ENCODE peak calls at places on chromosome 14, in six cellular contexts. One of them, this sample, is unnamed.

GRCh38 chr14:70514168-70515069 is 20.4 kb downstream of the ADAM20 start:
- DNase-seq in stimulated activated CD4-positive, alpha-beta T cell treated with anti-CD3 and anti-CD28 coated beads, Interleukin-1b, Interleukin-23, amount 100 ng/mL, for 1 hour: no peak
- DNase-seq in DMS 273 treated with DMSO at 0.1 percent for 48 hours: no peak
- DNase-seq in type B pancreatic cell: no peak
- DNase-seq in T follicular helper cell: no peak
- DNase-seq in activated CD8-positive, alpha-beta memory T cell treated with anti-CD3 and anti-CD28 coated beads, Interleukin-2, amount 10 ng/mL, durations not matched to agents 7 days and 5 days: peak; percentile 54
- DNase-seq in this sample: peak; percentile 18

GRCh38 chr14:51884086-51884927 is 23.9 kb downstream of the GNG2 start:
- DNase-seq in stimulated activated CD4-positive, alpha-beta T cell treated with anti-CD3 and anti-CD28 coated beads, Interleukin-1b, Interleukin-23, amount 100 ng/mL, for 1 hour: no peak
- DNase-seq in DMS 273 treated with DMSO at 0.1 percent for 48 hours: no peak
- DNase-seq in type B pancreatic cell: no peak
- DNase-seq in T follicular helper cell: no peak
- DNase-seq in activated CD8-positive, alpha-beta memory T cell treated with anti-CD3 and anti-CD28 coated beads, Interleukin-2, amount 10 ng/mL, durations not matched to agents 7 days and 5 days: no peak
- DNase-seq in this sample: peak; percentile 76

GRCh38 chr14:97458302-97459137 is 661.3 kb downstream of the VRK1 start:
- DNase-seq in stimulated activated CD4-positive, alpha-beta T cell treated with anti-CD3 and anti-CD28 coated beads, Interleukin-1b, Interleukin-23, amount 100 ng/mL, for 1 hour: peak; percentile 44
- DNase-seq in DMS 273 treated with DMSO at 0.1 percent for 48 hours: no peak
- DNase-seq in type B pancreatic cell: no peak
- DNase-seq in T follicular helper cell: peak; percentile 64
- DNase-seq in activated CD8-positive, alpha-beta memory T cell treated with anti-CD3 and anti-CD28 coated beads, Interleukin-2, amount 10 ng/mL, durations not matched to agents 7 days and 5 days: peak; percentile 93
- DNase-seq in this sample: peak; percentile 8

GRCh38 chr14:78152246-78153068 is 17.7 kb upstream of the NRXN3 start:
- DNase-seq in stimulated activated CD4-positive, alpha-beta T cell treated with anti-CD3 and anti-CD28 coated beads, Interleukin-1b, Interleukin-23, amount 100 ng/mL, for 1 hour: no peak
- DNase-seq in DMS 273 treated with DMSO at 0.1 percent for 48 hours: no peak
- DNase-seq in type B pancreatic cell: no peak
- DNase-seq in T follicular helper cell: no peak
- DNase-seq in activated CD8-positive, alpha-beta memory T cell treated with anti-CD3 and anti-CD28 coated beads, Interleukin-2, amount 10 ng/mL, durations not matched to agents 7 days and 5 days: no peak
- DNase-seq in this sample: no peak

GRCh38 chr14:33985242-33985641 is 34.4 kb upstream of the EGLN3 start:
- DNase-seq in stimulated activated CD4-positive, alpha-beta T cell treated with anti-CD3 and anti-CD28 coated beads, Interleukin-1b, Interleukin-23, amount 100 ng/mL, for 1 hour: no peak
- DNase-seq in DMS 273 treated with DMSO at 0.1 percent for 48 hours: no peak
- DNase-seq in type B pancreatic cell: no peak
- DNase-seq in T follicular helper cell: no peak
- DNase-seq in activated CD8-positive, alpha-beta memory T cell treated with anti-CD3 and anti-CD28 coated beads, Interleukin-2, amount 10 ng/mL, durations not matched to agents 7 days and 5 days: no peak
- DNase-seq in this sample: no peak

GRCh38 chr14:55294603-55295002 is 23.4 kb downstream of the FBXO34 start:
- DNase-seq in stimulated activated CD4-positive, alpha-beta T cell treated with anti-CD3 and anti-CD28 coated beads, Interleukin-1b, Interleukin-23, amount 100 ng/mL, for 1 hour: no peak
- DNase-seq in DMS 273 treated with DMSO at 0.1 percent for 48 hours: no peak
- DNase-seq in type B pancreatic cell: no peak
- DNase-seq in T follicular helper cell: no peak
- DNase-seq in activated CD8-positive, alpha-beta memory T cell treated with anti-CD3 and anti-CD28 coated beads, Interleukin-2, amount 10 ng/mL, durations not matched to agents 7 days and 5 days: no peak
- DNase-seq in this sample: no peak

GRCh38 chr14:95507174-95507573 is 9.3 kb downstream of the SYNE3 start:
- DNase-seq in stimulated activated CD4-positive, alpha-beta T cell treated with anti-CD3 and anti-CD28 coated beads, Interleukin-1b, Interleukin-23, amount 100 ng/mL, for 1 hour: no peak
- DNase-seq in DMS 273 treated with DMSO at 0.1 percent for 48 hours: no peak
- DNase-seq in type B pancreatic cell: no peak
- DNase-seq in T follicular helper cell: no peak
- DNase-seq in activated CD8-positive, alpha-beta memory T cell treated with anti-CD3 and anti-CD28 coated beads, Interleukin-2, amount 10 ng/mL, durations not matched to agents 7 days and 5 days: no peak
- DNase-seq in this sample: peak; percentile 97

GRCh38 chr14:104477117-104477623 is 102.4 kb upstream of the C14orf180 start:
- DNase-seq in stimulated activated CD4-positive, alpha-beta T cell treated with anti-CD3 and anti-CD28 coated beads, Interleukin-1b, Interleukin-23, amount 100 ng/mL, for 1 hour: no peak
- DNase-seq in DMS 273 treated with DMSO at 0.1 percent for 48 hours: no peak
- DNase-seq in type B pancreatic cell: no peak
- DNase-seq in T follicular helper cell: no peak
- DNase-seq in activated CD8-positive, alpha-beta memory T cell treated with anti-CD3 and anti-CD28 coated beads, Interleukin-2, amount 10 ng/mL, durations not matched to agents 7 days and 5 days: no peak
- DNase-seq in this sample: no peak

GRCh38 chr14:50363734-50364113 is 33.0 kb downstream of the CDKL1 start:
- DNase-seq in stimulated activated CD4-positive, alpha-beta T cell treated with anti-CD3 and anti-CD28 coated beads, Interleukin-1b, Interleukin-23, amount 100 ng/mL, for 1 hour: no peak
- DNase-seq in DMS 273 treated with DMSO at 0.1 percent for 48 hours: no peak
- DNase-seq in type B pancreatic cell: no peak
- DNase-seq in T follicular helper cell: peak; percentile 22
- DNase-seq in activated CD8-positive, alpha-beta memory T cell treated with anti-CD3 and anti-CD28 coated beads, Interleukin-2, amount 10 ng/mL, durations not matched to agents 7 days and 5 days: peak; percentile 82
- DNase-seq in this sample: peak; percentile 40

GRCh38 chr14:89681086-89682018 is 264.3 kb upstream of the FOXN3 start:
- DNase-seq in stimulated activated CD4-positive, alpha-beta T cell treated with anti-CD3 and anti-CD28 coated beads, Interleukin-1b, Interleukin-23, amount 100 ng/mL, for 1 hour: peak; percentile 22
- DNase-seq in DMS 273 treated with DMSO at 0.1 percent for 48 hours: no peak
- DNase-seq in type B pancreatic cell: no peak
- DNase-seq in T follicular helper cell: no peak
- DNase-seq in activated CD8-positive, alpha-beta memory T cell treated with anti-CD3 and anti-CD28 coated beads, Interleukin-2, amount 10 ng/mL, durations not matched to agents 7 days and 5 days: peak; percentile 57
- DNase-seq in this sample: no peak

GRCh38 chr14:49160983-49161382 is 425.2 kb downstream of the RPS29 start:
- DNase-seq in stimulated activated CD4-positive, alpha-beta T cell treated with anti-CD3 and anti-CD28 coated beads, Interleukin-1b, Interleukin-23, amount 100 ng/mL, for 1 hour: no peak
- DNase-seq in DMS 273 treated with DMSO at 0.1 percent for 48 hours: no peak
- DNase-seq in type B pancreatic cell: no peak
- DNase-seq in T follicular helper cell: no peak
- DNase-seq in activated CD8-positive, alpha-beta memory T cell treated with anti-CD3 and anti-CD28 coated beads, Interleukin-2, amount 10 ng/mL, durations not matched to agents 7 days and 5 days: no peak
- DNase-seq in this sample: peak; percentile 1

GRCh38 chr14:37198273-37198598 is 499 bp downstream of the MIPOL1 start:
- DNase-seq in stimulated activated CD4-positive, alpha-beta T cell treated with anti-CD3 and anti-CD28 coated beads, Interleukin-1b, Interleukin-23, amount 100 ng/mL, for 1 hour: no peak
- DNase-seq in DMS 273 treated with DMSO at 0.1 percent for 48 hours: peak; percentile 30
- DNase-seq in type B pancreatic cell: no peak
- DNase-seq in T follicular helper cell: no peak
- DNase-seq in activated CD8-positive, alpha-beta memory T cell treated with anti-CD3 and anti-CD28 coated beads, Interleukin-2, amount 10 ng/mL, durations not matched to agents 7 days and 5 days: no peak
- DNase-seq in this sample: no peak

GRCh38 chr14:94638330-94638729 is 26.1 kb downstream of the SERPINA3 start:
- DNase-seq in stimulated activated CD4-positive, alpha-beta T cell treated with anti-CD3 and anti-CD28 coated beads, Interleukin-1b, Interleukin-23, amount 100 ng/mL, for 1 hour: no peak
- DNase-seq in DMS 273 treated with DMSO at 0.1 percent for 48 hours: no peak
- DNase-seq in type B pancreatic cell: no peak
- DNase-seq in T follicular helper cell: no peak
- DNase-seq in activated CD8-positive, alpha-beta memory T cell treated with anti-CD3 and anti-CD28 coated beads, Interleukin-2, amount 10 ng/mL, durations not matched to agents 7 days and 5 days: no peak
- DNase-seq in this sample: peak; percentile 2

GRCh38 chr14:60736494-60736893 is 1.9 kb downstream of the MNAT1 start:
- DNase-seq in stimulated activated CD4-positive, alpha-beta T cell treated with anti-CD3 and anti-CD28 coated beads, Interleukin-1b, Interleukin-23, amount 100 ng/mL, for 1 hour: no peak
- DNase-seq in DMS 273 treated with DMSO at 0.1 percent for 48 hours: no peak
- DNase-seq in type B pancreatic cell: no peak
- DNase-seq in T follicular helper cell: no peak
- DNase-seq in activated CD8-positive, alpha-beta memory T cell treated with anti-CD3 and anti-CD28 coated beads, Interleukin-2, amount 10 ng/mL, durations not matched to agents 7 days and 5 days: no peak
- DNase-seq in this sample: peak; percentile 86

GRCh38 chr14:102213470-102213869 is 73.8 kb downstream of the WDR20 start:
- DNase-seq in stimulated activated CD4-positive, alpha-beta T cell treated with anti-CD3 and anti-CD28 coated beads, Interleukin-1b, Interleukin-23, amount 100 ng/mL, for 1 hour: no peak
- DNase-seq in DMS 273 treated with DMSO at 0.1 percent for 48 hours: no peak
- DNase-seq in type B pancreatic cell: no peak
- DNase-seq in T follicular helper cell: no peak
- DNase-seq in activated CD8-positive, alpha-beta memory T cell treated with anti-CD3 and anti-CD28 coated beads, Interleukin-2, amount 10 ng/mL, durations not matched to agents 7 days and 5 days: no peak
- DNase-seq in this sample: no peak

GRCh38 chr14:92582706-92583452 is 69.3 kb downstream of the RIN3 start:
- DNase-seq in stimulated activated CD4-positive, alpha-beta T cell treated with anti-CD3 and anti-CD28 coated beads, Interleukin-1b, Interleukin-23, amount 100 ng/mL, for 1 hour: no peak
- DNase-seq in DMS 273 treated with DMSO at 0.1 percent for 48 hours: no peak
- DNase-seq in type B pancreatic cell: no peak
- DNase-seq in T follicular helper cell: no peak
- DNase-seq in activated CD8-positive, alpha-beta memory T cell treated with anti-CD3 and anti-CD28 coated beads, Interleukin-2, amount 10 ng/mL, durations not matched to agents 7 days and 5 days: peak; percentile 79
- DNase-seq in this sample: no peak

GRCh38 chr14:105484069-105484996 is 2.4 kb upstream of the CRIP1 start:
- DNase-seq in stimulated activated CD4-positive, alpha-beta T cell treated with anti-CD3 and anti-CD28 coated beads, Interleukin-1b, Interleukin-23, amount 100 ng/mL, for 1 hour: no peak
- DNase-seq in DMS 273 treated with DMSO at 0.1 percent for 48 hours: no peak
- DNase-seq in type B pancreatic cell: no peak
- DNase-seq in T follicular helper cell: peak; percentile 59
- DNase-seq in activated CD8-positive, alpha-beta memory T cell treated with anti-CD3 and anti-CD28 coated beads, Interleukin-2, amount 10 ng/mL, durations not matched to agents 7 days and 5 days: peak; percentile 50
- DNase-seq in this sample: peak; percentile 34

GRCh38 chr14:54902521-54903420 is at the start of gene GCH1:
- DNase-seq in stimulated activated CD4-positive, alpha-beta T cell treated with anti-CD3 and anti-CD28 coated beads, Interleukin-1b, Interleukin-23, amount 100 ng/mL, for 1 hour: peak; percentile 46
- DNase-seq in DMS 273 treated with DMSO at 0.1 percent for 48 hours: no peak
- DNase-seq in type B pancreatic cell: peak; percentile 81
- DNase-seq in T follicular helper cell: peak; percentile 67
- DNase-seq in activated CD8-positive, alpha-beta memory T cell treated with anti-CD3 and anti-CD28 coated beads, Interleukin-2, amount 10 ng/mL, durations not matched to agents 7 days and 5 days: peak; percentile 83
- DNase-seq in this sample: peak; percentile 62

GRCh38 chr14:101588286-101588975 is 27.1 kb downstream of the DIO3 start:
- DNase-seq in stimulated activated CD4-positive, alpha-beta T cell treated with anti-CD3 and anti-CD28 coated beads, Interleukin-1b, Interleukin-23, amount 100 ng/mL, for 1 hour: no peak
- DNase-seq in DMS 273 treated with DMSO at 0.1 percent for 48 hours: no peak
- DNase-seq in type B pancreatic cell: no peak
- DNase-seq in T follicular helper cell: no peak
- DNase-seq in activated CD8-positive, alpha-beta memory T cell treated with anti-CD3 and anti-CD28 coated beads, Interleukin-2, amount 10 ng/mL, durations not matched to agents 7 days and 5 days: no peak
- DNase-seq in this sample: no peak